ENCODE peak calls at places on chromosomes 2 and 18, in four cellular contexts. E, U, Z and A are unnamed samples.

GRCh38 chr2:144835634-144836351 is 315.9 kb upstream of the ZEB2 start:
- DNase-seq in E (no peak), U (no peak), Z (no peak), A (no peak)

GRCh38 chr18:57220485-57220884 is 73.6 kb downstream of the BOD1L2 start:
- DNase-seq in Z (no peak), E (no peak), U (no peak), A (no peak)

GRCh38 chr18:51429644-51430043 is 232.2 kb upstream of the MEX3C start:
- DNase-seq in U (no peak), E (no peak), Z (no peak), A (no peak)

GRCh38 chr2:202726070-202726469 is 91.3 kb downstream of the FAM117B start:
- DNase-seq in U (no peak), Z (no peak), E (no peak), A (no peak)

GRCh38 chr2:191569025-191569424 is 108.9 kb upstream of the NABP1 start:
- DNase-seq in E (no peak), Z (no peak), U (no peak), A (no peak)

GRCh38 chr2:45951025-45951737 is 299.7 kb downstream of the PRKCE start:
- DNase-seq in E (no peak), Z (no peak), U (peak), A (no peak)

GRCh38 chr2:30029804-30030203 is 108.4 kb upstream of the ALK start:
- DNase-seq in E (no peak), Z (no peak), U (no peak), A (no peak)

GRCh38 chr2:70928366-70928765 is 7.3 kb upstream of the ATP6V1B1 start:
- DNase-seq in U (no peak), Z (no peak), E (no peak), A (no peak)

GRCh38 chr2:174485763-174486613 is 841 bp downstream of the GPR155 start:
- DNase-seq in Z (peak), E (no peak), U (no peak), A (no peak)

GRCh38 chr2:134431837-134432437 is 178.1 kb downstream of the MGAT5 start:
- DNase-seq in U (no peak), Z (no peak), E (no peak), A (no peak)
- TF ChIP-seq POLR2AphosphoS5 in U (no peak), Z (no peak), E (no peak), A (no peak)

GRCh38 chr2:217409939-217410820 is 550.3 kb upstream of the TNP1 start:
- DNase-seq in Z (no peak), E (no peak), U (no peak), A (no peak)
- TF ChIP-seq SPI1 in Z (no peak), E (no peak), U (no peak), A (no peak)

GRCh38 chr2:120253021-120253882 is 600 bp downstream of the RALB start:
- DNase-seq in E (no peak), U (peak), Z (peak), A (peak)
- TF ChIP-seq POLR2AphosphoS5 in E (no peak), U (no peak), Z (peak), A (no peak)

DNA sequence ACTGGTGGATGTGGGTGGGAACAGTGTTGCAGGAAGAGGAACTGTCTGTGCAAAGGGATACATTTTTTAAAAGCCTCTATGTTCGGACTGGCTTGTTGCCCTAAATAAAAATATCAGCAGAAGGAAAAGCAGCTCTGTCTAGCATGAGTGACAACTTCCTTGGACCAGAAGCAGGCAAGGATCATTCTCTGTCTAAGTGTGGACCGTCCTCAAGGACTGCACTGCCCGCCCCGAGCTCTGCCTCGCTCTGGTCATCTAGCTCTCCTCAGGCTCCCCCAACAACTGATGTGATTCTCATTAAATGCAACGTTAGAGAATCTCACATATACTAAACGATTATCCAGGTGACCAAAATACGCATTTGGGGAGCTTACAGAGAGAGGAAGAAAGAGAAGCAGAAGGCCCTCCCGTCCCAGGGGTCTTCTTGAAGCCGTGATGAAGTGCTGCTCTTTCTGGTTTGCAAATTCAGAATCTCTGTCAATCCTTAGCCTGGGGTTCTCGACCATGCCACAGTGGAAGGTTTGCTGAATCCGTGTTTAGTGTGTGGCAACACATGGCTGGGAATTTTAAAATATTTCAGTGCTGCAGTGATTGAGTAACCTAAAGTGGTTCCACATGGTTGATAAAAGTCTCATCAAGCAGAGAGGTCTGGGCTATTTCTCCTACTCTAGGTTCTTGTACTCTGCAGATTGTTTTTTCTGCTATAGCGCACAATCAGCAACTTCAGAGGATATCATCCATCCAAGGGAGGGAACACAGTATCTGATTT is 173.1 kb upstream of the TRIB2 start:
- DNase-seq in Z (no peak), U (no peak), E (no peak), A (no peak)
- TF ChIP-seq SPI1 in Z (no peak), U (no peak), E (no peak), A (no peak)

DNA sequence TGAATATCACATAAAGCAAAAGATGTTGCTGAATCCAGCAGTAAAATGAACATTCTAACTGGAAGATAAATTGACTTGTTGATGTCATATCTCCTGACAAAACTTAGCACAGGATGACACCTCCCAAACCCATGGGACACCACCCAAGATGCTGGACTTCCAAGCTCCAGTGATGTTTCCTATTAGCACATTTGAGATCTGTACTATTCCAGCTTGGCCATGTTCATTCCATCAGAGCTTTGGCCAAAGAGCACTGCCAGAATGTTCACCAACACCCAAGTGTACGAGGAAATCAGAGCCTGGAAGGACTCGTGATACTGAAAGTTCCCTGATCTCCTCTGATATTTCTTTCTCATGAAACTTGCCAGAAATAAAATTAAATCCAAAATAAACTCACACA is 44.7 kb downstream of the PID1 start:
- DNase-seq in U (no peak), E (no peak), Z (no peak), A (no peak)
- TF ChIP-seq POLR2AphosphoS5 in U (no peak), E (no peak), Z (no peak), A (no peak)

GRCh38 chr2:121000804-121001203 is 265.1 kb downstream of the GLI2 start:
- DNase-seq in Z (no peak), U (no peak), E (no peak), A (no peak)
- TF ChIP-seq SPI1 in Z (no peak), U (no peak), E (no peak), A (no peak)